ENCODE peak calls at places on chromosomes 7 and 10, in four cellular contexts. J is stomach, U is HCT116, L is transverse colon. Q is an unnamed sample.

GRCh38 chr7:159116581-159117339 is 27.9 kb downstream of the VIPR2 start:
- DNase-seq in J (no peak), L (no peak), U (no peak), Q (no peak)

GRCh38 chr7:28536259-28536658 is 123.9 kb downstream of the CREB5 start:
- DNase-seq in U (peak), L (no peak), J (no peak), Q (no peak)

GRCh38 chr10:1368772-1369171 is 312.6 kb downstream of the WDR37 start:
- DNase-seq in J (peak), L (peak), U (peak), Q (no peak)

GRCh38 chr7:320297-320696 is 30.3 kb downstream of the FOXL3 start:
- DNase-seq in L (peak), J (no peak), U (no peak), Q (peak)

GRCh38 chr7:55130554-55131198 is 111.9 kb downstream of the EGFR start:
- DNase-seq in J (no peak), L (peak), U (no peak), Q (no peak)

GRCh38 chr7:1669954-1670893 is at the start of gene ELFN1:
- DNase-seq in L (no peak), U (no peak), J (no peak), Q (peak)

GRCh38 chr10:51246156-51246555 is 171.9 kb downstream of the PRKG1 start:
- DNase-seq in J (no peak), L (no peak), U (no peak), Q (no peak)

GRCh38 chr10:33463011-33463410 is 128.5 kb upstream of the NRP1 start:
- DNase-seq in J (no peak), U (no peak), L (no peak), Q (no peak)

GRCh38 chr7:37510043-37510634 is 61.5 kb upstream of the ELMO1 start:
- DNase-seq in J (no peak), L (no peak), U (no peak), Q (no peak)

GRCh38 chr10:16779375-16779774 is 37.8 kb downstream of the RSU1 start:
- DNase-seq in U (no peak), J (no peak), L (no peak), Q (no peak)

GRCh38 chr7:128034830-128035229 is 3.6 kb upstream of the LRRC4 start:
- DNase-seq in U (no peak), J (no peak), L (no peak), Q (no peak)

GRCh38 chr7:134819401-134819800 is 40.0 kb downstream of the CALD1 start:
- DNase-seq in U (no peak), J (no peak), L (no peak), Q (no peak)
- TF ChIP-seq POLR2AphosphoS5 in U (no peak), J (no peak), L (no peak), Q (no peak)

GRCh38 chr7:5591547-5591899 is 167.9 kb upstream of the TNRC18 start:
- DNase-seq in U (no peak), L (no peak), J (peak), Q (no peak)
- H3K4me3 ChIP-seq in U (peak), L (no peak), J (no peak), Q (no peak)

DNA sequence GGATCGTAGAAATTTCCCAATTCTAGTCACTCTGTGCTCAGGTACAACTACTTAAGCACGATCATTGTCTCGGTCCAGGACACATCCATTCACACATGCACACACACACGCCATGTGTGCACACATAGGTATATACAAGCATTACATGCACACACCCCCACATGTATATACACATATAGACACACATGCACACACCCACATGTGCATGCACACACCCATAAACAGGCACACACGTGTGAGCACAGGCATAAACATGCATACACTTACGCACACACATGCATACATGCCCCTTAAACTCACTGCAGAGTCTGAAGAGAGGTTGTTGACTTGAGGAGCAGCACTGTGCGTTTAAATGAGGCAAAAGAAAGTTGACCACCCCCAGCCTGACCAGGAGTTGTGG is 32.5 kb upstream of the INSIG1 start:
- DNase-seq in L (no peak), U (no peak), J (no peak), Q (no peak)
- TF ChIP-seq POLR2AphosphoS5 in L (no peak), U (no peak), J (no peak), Q (no peak)

GRCh38 chr10:45490277-45490676 is 116.3 kb downstream of the ALOX5 start:
- DNase-seq in L (no peak), U (no peak), J (no peak), Q (no peak)
- H3K4me3 ChIP-seq in L (no peak), U (no peak), J (no peak), Q (no peak)

DNA sequence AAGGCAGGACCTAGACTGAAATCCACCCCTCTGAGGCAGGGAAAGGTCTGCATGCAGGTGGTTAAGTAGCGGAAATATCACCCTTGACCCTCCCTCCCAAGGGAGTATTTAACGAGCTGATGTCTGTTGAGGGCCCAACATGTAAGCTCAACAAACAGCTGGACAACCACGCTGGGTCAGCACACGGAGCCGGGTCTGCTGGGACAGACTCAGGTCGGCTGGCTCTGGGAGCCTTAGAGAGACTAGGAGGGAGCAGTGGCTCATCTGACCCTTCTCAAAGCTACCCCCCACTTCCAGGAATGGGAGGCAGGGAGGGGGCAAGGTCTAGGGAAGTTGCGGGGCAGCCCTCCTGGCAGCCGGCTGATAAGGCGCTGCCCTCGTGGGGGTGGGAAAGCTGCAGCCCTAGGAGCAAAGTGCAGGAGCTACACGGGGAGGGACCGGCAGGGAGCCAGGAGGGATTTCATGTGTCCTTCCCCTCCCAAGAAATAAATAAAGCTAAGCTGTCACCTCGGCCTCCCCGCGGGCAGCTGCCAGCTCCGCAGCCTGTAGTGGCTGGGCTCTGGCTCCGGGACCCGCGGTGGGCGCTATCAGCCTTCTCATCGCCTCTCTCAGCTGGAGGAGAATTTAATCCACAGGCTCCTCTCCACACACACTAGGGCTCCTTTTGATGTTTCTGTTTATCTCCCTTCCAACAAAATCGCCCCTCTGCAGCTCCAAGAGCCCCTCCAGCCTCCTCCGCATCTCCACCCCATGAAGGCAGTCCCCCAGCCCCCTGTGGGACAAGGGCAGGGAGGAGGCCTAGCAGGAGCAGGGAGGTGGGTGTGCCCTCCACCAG is 80.8 kb downstream of the C10orf105 start:
- DNase-seq in L (peak), U (no peak), J (peak), Q (peak)
- TF ChIP-seq POLR2AphosphoS5 in L (peak), U (no peak), J (no peak), Q (peak)

GRCh38 chr7:64574481-64575159 is 11.7 kb upstream of the ZNF680 start:
- DNase-seq in J (no peak), U (no peak), L (no peak), Q (no peak)
- H3K4me3 ChIP-seq in J (peak), U (no peak), L (peak), Q (peak)

GRCh38 chr7:70051726-70052125 is 453.5 kb downstream of the AUTS2 start:
- DNase-seq in J (no peak), L (no peak), U (no peak), Q (no peak)

GRCh38 chr7:70053970-70054369 is 455.7 kb downstream of the AUTS2 start:
- DNase-seq in U (no peak), L (no peak), J (no peak), Q (no peak)

GRCh38 chr7:70053421-70053820 is 455.1 kb downstream of the AUTS2 start:
- DNase-seq in L (no peak), J (no peak), U (no peak), Q (no peak)

GRCh38 chr7:70056363-70056762 is 458.1 kb downstream of the AUTS2 start:
- DNase-seq in L (no peak), J (no peak), U (no peak), Q (no peak)

DNA sequence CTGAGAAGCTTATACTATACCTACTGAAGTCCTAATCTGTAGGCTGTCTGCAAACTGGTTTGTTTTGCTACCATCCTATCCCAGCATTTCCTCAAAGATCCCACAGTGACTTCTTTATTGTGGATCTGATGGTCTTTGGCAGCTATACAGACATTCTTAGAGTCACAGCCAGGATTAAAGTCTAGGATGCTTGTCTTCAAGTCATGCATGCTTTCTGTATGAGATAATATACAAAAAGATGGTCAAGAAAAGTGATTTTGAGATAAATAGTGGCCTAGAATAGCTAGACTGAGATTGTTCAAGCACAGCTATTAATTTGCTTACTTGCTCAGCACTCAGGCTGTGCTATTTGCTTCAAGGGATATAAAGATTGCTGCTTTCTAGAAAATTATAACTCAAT is 454.4 kb downstream of the AUTS2 start:
- DNase-seq in L (no peak), U (no peak), J (no peak), Q (no peak)
- TF ChIP-seq POLR2AphosphoS5 in L (no peak), U (no peak), J (no peak), Q (no peak)

GRCh38 chr7:95395755-95396135 is 430 bp downstream of the PON3 start:
- DNase-seq in J (no peak), U (no peak), L (no peak), Q (no peak)

GRCh38 chr7:95396136-95397032 is at the start of gene PON3:
- DNase-seq in J (peak), L (peak), U (peak), Q (peak)

GRCh38 chr7:95398155-95398940 is 2.2 kb upstream of the PON3 start:
- DNase-seq in U (no peak), L (no peak), J (no peak), Q (no peak)

GRCh38 chr7:95394370-95394769 is 1.8 kb downstream of the PON3 start:
- DNase-seq in L (no peak), J (no peak), U (no peak), Q (no peak)

GRCh38 chr7:95397381-95397780 is 1.2 kb upstream of the PON3 start:
- DNase-seq in L (no peak), J (no peak), U (no peak), Q (no peak)
- H3K4me3 ChIP-seq in L (no peak), J (peak), U (no peak), Q (no peak)